ENCODE peak calls at places on chromosomes 11 and 22, in nine cellular contexts. K is CD4-positive, alpha-beta T cell; E is 8988T; I is RWPE1; B is H54; M is kidney glomerular epithelial cell; W is stimulated activated CD4-positive, alpha-beta T cell treated with anti-CD3 and anti-CD28 coated beads, Interleukin-1b, Interleukin-23, amount 100 ng/mL, for 48 hours; Y is activated gamma-delta T cell treated with Interleukin-2 at 50 U/mL for 16 hours; S is psoas muscle. V is an unnamed sample.

GRCh38 chr11:67413266-67413797 is 2.1 kb upstream of the CARNS1 start:
- DNase-seq in M (no peak), I (no peak), E (no peak), S (no peak), K (no peak), W (no peak), B (no peak), Y (no peak), V (no peak)

GRCh38 chr22:32205974-32206773 is 1.3 kb upstream of the RFPL2 start:
- DNase-seq in K (no peak), Y (no peak), M (no peak), E (no peak), W (no peak), I (no peak), S (no peak), B (no peak), V (no peak)

GRCh38 chr11:91104237-91104636 is 881.4 kb upstream of the CHORDC1 start:
- DNase-seq in W (no peak), Y (no peak), I (peak), K (no peak), M (peak), S (no peak), E (no peak), B (peak), V (no peak)

GRCh38 chr11:75386912-75387311 is 12.4 kb upstream of the RPS3 start:
- DNase-seq in M (peak), B (no peak), S (no peak), K (no peak), E (no peak), I (peak), W (no peak), Y (no peak), V (no peak)

GRCh38 chr11:66317766-66318575 is 1.1 kb upstream of the CD248 start:
- DNase-seq in I (no peak), B (no peak), K (peak), E (no peak), Y (peak), M (no peak), W (peak), S (peak), V (peak)

GRCh38 chr11:86938900-86939880 is 16.0 kb downstream of the FZD4 start:
- DNase-seq in I (peak), M (peak), S (no peak), W (no peak), K (no peak), B (no peak), E (no peak), Y (no peak), V (no peak)

GRCh38 chr22:24973867-24974266 is 21.4 kb downstream of the KIAA1671 start:
- DNase-seq in K (no peak), B (no peak), Y (no peak), W (no peak), E (no peak), I (no peak), M (no peak), S (no peak), V (no peak)

GRCh38 chr11:119185916-119186634 is 800 bp downstream of the NHERF4 start:
- DNase-seq in K (no peak), M (no peak), E (no peak), B (no peak), I (no peak), Y (no peak), W (no peak), S (no peak), V (no peak)

V was measured in suprapubic skin.